ENCODE peak calls at places on chromosomes 16 and 17, in six cellular contexts. W is CD8-positive, alpha-beta T cell; Q is HCT116; F is neural crest cell; D is dorsolateral prefrontal cortex; S is activated B cell treated with CpG ODN at 0.5 μM for 24 hours. Y is an unnamed sample.

GRCh38 chr16:11835891-11836652 is 15.3 kb downstream of the RSL1D1 start:
- DNase-seq in F (no peak), W (no peak), S (no peak), D (no peak), Q (no peak), Y (no peak)

GRCh38 chr16:5604770-5605169 is 507.2 kb upstream of the EEF2KMT start:
- DNase-seq in W (no peak), D (peak), S (no peak), Q (peak), F (no peak), Y (no peak)

GRCh38 chr17:82394296-82394695 is 22.7 kb downstream of the UTS2R start:
- DNase-seq in D (no peak), F (no peak), S (no peak), W (no peak), Q (no peak), Y (no peak)

GRCh38 chr17:151004-151403 is 13.6 kb downstream of the SCGB1C2 start:
- DNase-seq in F (no peak), S (no peak), W (no peak), D (no peak), Q (no peak), Y (no peak)

GRCh38 chr17:27315322-27315721 is 21.4 kb downstream of the WSB1 start:
- DNase-seq in Q (no peak), F (no peak), W (no peak), S (no peak), D (peak), Y (no peak)

GRCh38 chr17:5837055-5837491 is 233.1 kb upstream of the WSCD1 start:
- DNase-seq in Q (peak), W (no peak), D (no peak), S (no peak), F (no peak), Y (no peak)

GRCh38 chr16:72894291-72895151 is 153.4 kb downstream of the ZFHX3 start:
- DNase-seq in W (no peak), Q (no peak), D (no peak), S (no peak), F (no peak), Y (no peak)

GRCh38 chr17:74780443-74781238 is 4.5 kb upstream of the NAT9 start:
- DNase-seq in D (peak), S (no peak), W (no peak), Q (peak), F (no peak), Y (no peak)

GRCh38 chr17:10200016-10200415 is 1.6 kb upstream of the GAS7 start:
- DNase-seq in F (no peak), D (no peak), S (no peak), W (no peak), Q (no peak), Y (no peak)

GRCh38 chr17:81684442-81684911 is 666 bp downstream of the HGS start:
- DNase-seq in D (no peak), S (no peak), F (no peak), Q (no peak), W (peak), Y (no peak)

GRCh38 chr17:68349157-68349556 is 57.9 kb downstream of the ARSG start:
- DNase-seq in S (no peak), F (no peak), Q (no peak), W (no peak), D (no peak), Y (no peak)

GRCh38 chr16:1287982-1288670 is 21.3 kb upstream of the UBE2I start:
- DNase-seq in S (no peak), W (no peak), F (no peak), Q (no peak), D (no peak), Y (no peak)

GRCh38 chr16:50802000-50802399 is 60.1 kb downstream of the CYLD start:
- DNase-seq in F (no peak), W (no peak), S (no peak), Q (no peak), D (no peak), Y (no peak)

DNA sequence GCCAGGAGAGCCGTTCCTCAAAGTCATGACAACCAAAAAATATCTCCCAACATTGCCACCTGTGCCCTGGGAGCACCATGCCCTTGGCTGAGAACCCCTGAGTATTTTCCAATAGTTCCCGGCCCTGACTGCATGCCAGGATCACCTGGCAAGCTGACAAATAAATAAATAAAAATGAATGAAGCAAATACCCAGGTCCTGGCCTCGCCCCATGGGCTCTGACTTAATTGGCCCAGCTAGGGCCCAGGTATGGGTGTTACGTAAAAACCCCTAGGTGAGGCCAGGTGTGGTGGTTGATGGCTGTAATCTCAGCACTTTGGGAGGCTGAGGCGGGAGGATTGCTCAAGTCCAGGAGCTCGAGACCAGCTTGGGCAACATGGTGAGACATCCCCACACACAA is 2.7 kb upstream of the C16orf74 start:
- DNase-seq in F (no peak), Q (no peak), S (no peak), W (no peak), D (no peak), Y (no peak)
- TF ChIP-seq CTCF in F (no peak), Q (no peak), S (no peak), W (no peak), D (no peak), Y (no peak)

GRCh38 chr17:15944720-15945492 is at the start of gene ADORA2B:
- DNase-seq in D (no peak), S (peak), F (peak), Q (no peak), W (peak), Y (peak)
- TF ChIP-seq CTCF in D (peak), S (no peak), F (peak), Q (peak), W (no peak), Y (peak)

DNA sequence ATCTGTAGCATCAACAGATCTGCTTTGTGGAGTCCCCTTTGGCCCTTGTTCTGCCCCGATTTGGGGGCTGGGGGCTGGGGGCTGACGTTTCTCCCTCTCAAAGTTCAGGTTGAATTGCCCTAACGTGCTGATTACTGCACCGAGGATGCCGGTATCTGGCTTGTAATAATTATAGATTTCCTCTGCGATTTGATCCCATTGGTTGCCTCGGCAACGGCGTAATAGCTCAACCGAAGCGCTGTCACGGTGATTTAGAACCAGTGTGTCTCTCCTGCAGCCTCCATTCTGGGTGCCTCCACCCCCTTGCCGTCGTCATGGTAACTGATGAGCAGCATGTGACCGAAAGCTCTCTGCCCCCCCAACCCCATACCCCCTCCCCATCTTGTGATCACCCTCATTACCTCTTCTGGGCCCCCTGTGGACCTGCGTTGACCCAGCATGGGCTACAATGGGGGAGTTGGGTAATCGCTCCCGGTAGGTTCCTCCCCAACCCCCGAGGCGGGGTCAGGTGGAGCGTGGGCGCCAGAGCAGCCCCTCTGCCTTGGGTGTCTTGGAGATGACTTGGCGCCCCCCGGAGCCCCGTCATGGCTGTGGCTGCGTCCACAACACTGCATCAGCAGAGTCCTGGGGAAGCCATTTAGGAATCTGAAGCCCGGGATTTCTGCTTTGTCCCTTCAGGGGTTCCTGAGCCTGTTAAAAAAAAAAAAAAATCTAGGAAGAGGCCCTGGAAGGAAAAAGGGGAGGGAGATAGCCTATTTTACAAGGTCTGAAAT is 38.4 kb downstream of the ABAT start:
- DNase-seq in S (no peak), W (no peak), Q (no peak), D (peak), F (peak), Y (peak)
- TF ChIP-seq CTCF in S (no peak), W (no peak), Q (no peak), D (no peak), F (no peak), Y (no peak)

GRCh38 chr17:28717578-28718316 is at the start of gene RAB34:
- DNase-seq in Q (no peak), S (peak), D (no peak), F (peak), W (peak), Y (peak)
- TF ChIP-seq CTCF in Q (no peak), S (no peak), D (peak), F (peak), W (no peak), Y (peak)

GRCh38 chr17:45043813-45044540 is 7.5 kb downstream of the DCAKD start:
- DNase-seq in D (no peak), Q (no peak), S (no peak), W (no peak), F (no peak), Y (no peak)
- TF ChIP-seq CTCF in D (no peak), Q (no peak), S (no peak), W (no peak), F (no peak), Y (no peak)